ENCODE peak calls at places on chromosomes 6 and 20, in four cellular contexts. U is tibial artery, M is cardiac fibroblast, N is iPS DF 6.9. B is an unnamed sample.

GRCh38 chr20:50298554-50299324 is 108.1 kb downstream of the CEBPB start:
- DNase-seq in M (no peak), U (no peak), N (no peak), B (no peak)

GRCh38 chr6:12275084-12275483 is 15.1 kb upstream of the EDN1 start:
- DNase-seq in N (no peak), M (no peak), U (no peak), B (no peak)

GRCh38 chr6:154661751-154662150 is 71.5 kb upstream of the SCAF8 start:
- DNase-seq in M (no peak), U (no peak), N (no peak), B (no peak)

GRCh38 chr6:123028263-123028662 is 32.2 kb downstream of the CLVS2 start:
- DNase-seq in M (no peak), U (no peak), N (no peak), B (no peak)

GRCh38 chr6:15616266-15616665 is 46.6 kb downstream of the DTNBP1 start:
- DNase-seq in N (no peak), U (no peak), M (no peak), B (no peak)

GRCh38 chr6:34237722-34238506 is 1.2 kb downstream of the HMGA1 start:
- DNase-seq in N (no peak), U (peak; percentile 69), M (peak; percentile 35), B (no peak)

GRCh38 chr20:15364781-15365180 is 1027.4 kb upstream of the FLRT3 start:
- DNase-seq in M (no peak), U (no peak), N (no peak), B (no peak)

GRCh38 chr6:170008386-170008785 is 257.0 kb downstream of the ERMARD start:
- DNase-seq in M (no peak), U (no peak), N (no peak), B (no peak)

GRCh38 chr20:37937686-37938085 is 34.8 kb downstream of the VSTM2L start:
- DNase-seq in M (no peak), U (peak; percentile 29), N (no peak), B (no peak)

GRCh38 chr6:142500265-142500786 is 198.5 kb downstream of the ADGRG6 start:
- DNase-seq in M (peak; percentile 40), N (no peak), U (no peak), B (no peak)

GRCh38 chr6:137105375-137105774 is 60.6 kb upstream of the IL20RA start:
- DNase-seq in N (no peak), U (no peak), M (no peak), B (no peak)

GRCh38 chr6:68761985-68762384 is 126.9 kb downstream of the ADGRB3 start:
- DNase-seq in M (no peak), U (no peak), N (no peak), B (no peak)

GRCh38 chr6:154459513-154459912 is 51.0 kb downstream of the CNKSR3 start:
- DNase-seq in M (no peak), N (no peak), U (no peak), B (no peak)

GRCh38 chr6:166769648-166770047 is 142.6 kb upstream of the RPS6KA2 start:
- DNase-seq in U (no peak), M (no peak), N (no peak), B (peak; percentile 11)

GRCh38 chr6:108742041-108742440 is 106.2 kb upstream of the ARMC2 start:
- DNase-seq in N (no peak), U (no peak), M (no peak), B (no peak)

GRCh38 chr6:5507056-5507722 is 245.9 kb downstream of the FARS2 start:
- DNase-seq in N (no peak), U (no peak), M (no peak), B (no peak)

GRCh38 chr6:163814494-163815364 is 400.2 kb downstream of the QKI start:
- DNase-seq in U (no peak), M (peak; percentile 46), N (no peak), B (no peak)

GRCh38 chr6:152380351-152380767 is 256.8 kb downstream of the SYNE1 start:
- DNase-seq in M (peak; percentile 85), N (no peak), U (no peak), B (no peak)

GRCh38 chr20:22374678-22375590 is 209.4 kb downstream of the FOXA2 start:
- DNase-seq in U (no peak), N (no peak), M (peak; percentile 9), B (no peak)

GRCh38 chr6:1535295-1535694 is 74.4 kb upstream of the FOXC1 start:
- DNase-seq in U (no peak), M (peak; percentile 19), N (no peak), B (no peak)

GRCh38 chr20:38633577-38634093 is 32.0 kb downstream of the ARHGAP40 start:
- DNase-seq in M (peak; percentile 50), U (no peak), N (peak; percentile 47), B (peak; percentile 54)

GRCh38 chr6:100833972-100834574 is 47.1 kb downstream of the ASCC3 start:
- DNase-seq in U (no peak), M (no peak), N (no peak), B (no peak)

GRCh38 chr6:162670345-162670744 is 57.2 kb downstream of the PRKN start:
- DNase-seq in M (no peak), U (no peak), N (no peak), B (no peak)

DNA sequence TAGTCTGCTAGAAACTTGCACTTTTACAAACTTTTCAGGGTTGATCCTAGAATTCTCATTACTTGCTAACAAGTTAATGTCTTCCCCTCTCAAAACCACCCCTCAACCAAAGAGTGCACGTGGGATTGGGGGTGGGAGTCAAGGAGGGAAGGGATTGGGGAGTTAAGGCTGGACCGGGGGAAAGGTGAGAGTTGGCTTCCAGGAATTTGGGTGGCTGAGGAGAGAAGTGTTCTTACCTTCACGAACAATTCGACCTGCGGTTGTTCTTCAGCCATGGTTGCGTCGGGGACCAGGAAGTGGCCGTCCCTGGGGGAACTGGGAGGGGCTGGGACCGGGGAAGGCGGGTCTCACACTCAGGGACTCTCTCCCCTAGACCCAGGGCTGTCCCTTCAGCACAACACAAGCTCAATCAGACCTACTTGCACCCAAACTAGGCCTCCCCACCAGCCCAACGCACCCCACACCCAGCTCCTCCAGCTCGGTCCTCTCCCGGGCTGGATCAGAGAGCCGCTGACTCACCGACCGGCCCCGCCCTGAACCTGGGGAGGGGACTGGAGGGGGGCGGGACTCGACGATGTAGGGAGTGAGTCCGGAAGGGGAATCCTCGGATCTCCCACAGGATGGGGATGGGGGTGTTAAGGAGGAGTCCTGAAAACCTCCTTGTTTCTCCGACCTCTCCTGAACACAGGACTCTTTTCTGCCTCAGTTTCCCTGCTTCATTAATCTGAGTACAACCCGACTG is at the start of gene CLIC1:
- DNase-seq in U (peak; percentile 95), N (no peak), M (peak; percentile 84), B (peak; percentile 89)
- H3K4me3 ChIP-seq in U (peak within 1 kb of the TSS; percentile 87), N (peak within 1 kb of the TSS; percentile 91), M (peak within 1 kb of the TSS; percentile 88), B (peak within 1 kb of the TSS; percentile 75)

DNA sequence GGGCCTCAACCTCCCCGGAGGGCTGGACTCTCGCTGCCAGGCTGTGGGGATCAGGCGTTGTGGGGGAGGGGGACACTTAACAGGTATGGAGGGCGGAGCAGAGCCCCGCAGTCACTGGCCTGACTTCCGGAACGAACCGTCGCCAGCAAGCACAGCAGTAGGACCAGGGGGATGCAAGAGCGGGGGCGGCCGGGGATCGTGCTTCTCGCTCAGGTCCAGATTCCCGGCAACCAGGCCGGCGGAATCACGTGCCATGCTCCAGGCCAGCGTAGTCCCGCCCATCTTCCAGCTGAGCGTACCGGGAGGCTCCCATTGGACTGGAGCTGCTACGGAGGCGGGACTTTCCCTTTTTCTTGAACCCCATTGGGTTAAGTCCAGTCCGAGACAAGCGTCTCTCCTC is 10.0 kb upstream of the POU5F1 start:
- DNase-seq in N (no peak), U (peak; percentile 92), M (peak; percentile 88), B (peak; percentile 84)
- H3K4me3 ChIP-seq in N (no peak overlapping the region), U (peak overlapping the region; percentile 38), M (peak overlapping the region; percentile 49), B (no peak overlapping the region)

GRCh38 chr6:139148557-139149220 is 13.8 kb downstream of the HECA start:
- DNase-seq in M (no peak), N (no peak), U (no peak), B (no peak)
- H3K4me3 ChIP-seq in M (no peak overlapping the region), N (no peak overlapping the region), U (no peak overlapping the region), B (no peak overlapping the region)

DNA sequence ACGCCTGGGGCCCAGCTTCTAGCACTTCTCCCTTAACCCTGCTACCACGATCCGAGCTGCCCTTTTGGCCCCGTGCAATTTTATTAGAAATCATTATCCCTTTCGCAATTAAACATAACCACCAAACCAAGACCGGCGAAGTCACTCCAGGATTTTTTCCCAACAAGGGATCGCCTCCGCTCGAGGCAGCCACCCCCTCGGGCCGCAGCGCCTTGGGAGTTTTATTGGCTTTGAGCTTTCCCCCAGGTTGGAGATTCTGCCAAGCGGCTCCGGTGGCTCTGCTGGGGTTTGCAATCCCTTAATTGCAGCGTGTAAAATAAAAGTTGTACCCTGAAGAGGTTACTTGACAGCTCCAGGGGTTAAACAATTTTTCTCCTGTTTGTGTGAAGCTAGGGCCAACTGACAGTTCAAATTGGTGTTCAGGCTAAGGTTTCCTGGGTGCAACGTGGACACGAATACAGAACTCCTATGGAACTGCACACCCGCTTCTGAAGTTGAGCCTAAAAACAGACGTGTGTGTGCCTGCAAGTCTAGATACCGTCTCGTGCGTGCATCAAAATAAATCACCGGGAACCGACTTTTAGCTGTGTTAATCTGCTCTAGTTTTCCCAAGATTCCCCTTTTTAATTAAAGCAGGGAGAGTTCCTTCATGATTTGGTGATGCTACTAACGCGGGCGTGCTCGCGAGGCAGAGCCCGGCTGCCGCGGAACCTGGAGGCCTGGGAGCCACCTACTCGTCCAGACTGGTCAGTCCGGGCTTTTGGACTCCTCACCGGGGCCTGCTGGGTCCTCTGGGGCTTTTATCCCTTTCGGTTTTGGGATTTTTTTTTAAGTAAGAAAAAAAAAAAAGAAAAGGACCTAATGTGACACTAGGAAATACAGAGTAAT is 963 bp upstream of the TFAP2A start:
- DNase-seq in N (no peak), U (no peak), M (no peak), B (no peak)
- H3K4me3 ChIP-seq in N (no peak overlapping the region), U (no peak overlapping the region), M (no peak overlapping the region), B (no peak overlapping the region)

DNA sequence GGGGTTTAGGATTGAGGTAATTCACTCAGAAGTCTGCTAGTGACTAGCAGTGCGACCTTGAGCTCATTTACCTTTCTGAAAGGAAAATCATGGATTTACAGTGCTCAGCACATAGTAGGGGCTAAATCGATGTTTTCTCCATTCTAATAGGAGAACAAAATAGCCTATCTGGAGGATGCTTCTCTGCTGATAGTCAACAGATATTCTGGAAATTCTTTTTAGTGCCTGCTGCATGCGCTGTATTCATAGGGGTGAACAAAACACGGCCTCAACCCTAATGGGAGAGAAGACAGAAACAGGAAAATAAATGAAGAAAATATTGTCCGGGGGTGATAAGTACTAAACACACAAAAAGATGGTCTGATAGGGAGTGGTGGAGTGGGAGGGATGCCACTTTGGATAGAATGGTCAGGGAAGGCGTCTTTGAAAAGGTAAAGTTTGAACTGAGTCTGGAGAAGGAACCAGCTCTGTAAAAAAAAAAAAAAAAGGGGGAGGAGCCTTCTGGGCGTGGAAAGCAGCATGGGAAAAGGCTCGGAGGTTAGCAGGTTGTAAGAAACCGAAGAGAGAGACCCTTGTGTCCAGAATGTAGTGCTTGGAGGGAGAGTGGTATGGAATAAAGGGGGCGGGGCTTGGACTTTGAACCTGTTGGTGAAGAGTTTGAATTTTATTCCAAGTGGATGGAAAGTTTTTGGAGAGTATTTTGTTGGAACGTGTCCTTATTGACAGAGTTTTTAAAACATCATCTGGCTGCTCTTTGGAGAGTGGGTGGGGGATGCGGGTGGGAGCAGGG is 1.7 kb downstream of the CHMP4B start:
- DNase-seq in M (peak; percentile 26), U (no peak), N (no peak), B (no peak)
- H3K4me3 ChIP-seq in M (peak overlapping the region; percentile 56), U (peak overlapping the region; percentile 97), N (peak overlapping the region; percentile 75), B (peak overlapping the region; percentile 57)

DNA sequence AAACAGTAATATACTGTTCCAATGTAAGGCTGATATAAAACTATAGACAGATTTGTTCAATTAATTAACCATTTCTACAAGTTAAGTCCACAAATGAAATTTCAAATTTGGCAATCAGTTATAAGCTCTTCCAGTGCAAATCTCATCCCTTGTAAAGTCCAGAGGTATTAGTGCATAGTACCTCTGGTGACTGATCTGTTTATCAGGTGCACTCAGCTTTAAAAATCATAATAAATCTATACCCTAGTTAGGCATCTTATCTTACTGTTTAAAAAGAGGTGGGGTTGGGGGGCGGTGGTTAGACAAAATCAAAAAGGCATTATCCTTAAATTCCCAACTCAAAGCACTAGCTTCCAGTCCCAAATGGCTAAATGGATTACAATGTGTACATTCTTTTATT is 2.9 kb downstream of the FBXO30 start:
- DNase-seq in U (no peak), N (no peak), M (no peak), B (no peak)
- H3K4me3 ChIP-seq in U (peak overlapping the region; percentile 73), N (no peak overlapping the region), M (no peak overlapping the region), B (no peak overlapping the region)